ENCODE peak calls at places on chromosomes 4 and X, in five cellular contexts. G is GM23338, E is neuronal stem cell, Q is A549, J is fibroblast of lung. V is an unnamed sample.

GRCh38 chr4:181685911-181686310 is 557.3 kb upstream of the TENM3 start:
- DNase-seq in G (no peak), E (no peak), Q (no peak), J (peak), V (no peak)

GRCh38 chrX:1491851-1492349 is 39.2 kb upstream of the ASMTL start:
- DNase-seq in G (peak), E (peak), Q (peak), J (no peak), V (peak)

GRCh38 chrX:130884627-130885026 is 18.4 kb downstream of the ENOX2 start:
- DNase-seq in G (no peak), E (no peak), Q (no peak), J (no peak), V (no peak)

GRCh38 chr4:56049428-56050212 is 100.9 kb downstream of the CEP135 start:
- DNase-seq in G (peak), E (peak), Q (peak), J (peak), V (peak)

GRCh38 chr4:98508825-98509539 is 149.4 kb downstream of the TSPAN5 start:
- DNase-seq in G (no peak), E (no peak), Q (no peak), J (no peak), V (no peak)

GRCh38 chr4:65007841-65008439 is 598.7 kb upstream of the TECRL start:
- DNase-seq in G (peak), E (peak), Q (peak), J (no peak), V (peak)

GRCh38 chr4:80492761-80493160 is 157.2 kb downstream of the CFAP299 start:
- DNase-seq in G (no peak), E (no peak), Q (no peak), J (no peak), V (peak)

GRCh38 chr4:108821056-108821925 is 58.4 kb upstream of the ETNPPL start:
- DNase-seq in G (no peak), E (no peak), Q (no peak), J (peak), V (no peak)

GRCh38 chr4:166012129-166013078 is 139.4 kb downstream of the TLL1 start:
- DNase-seq in G (no peak), E (no peak), Q (no peak), J (no peak), V (peak)

GRCh38 chrX:47579537-47579936 is 2.7 kb upstream of the TIMP1 start:
- DNase-seq in G (no peak), E (no peak), Q (peak), J (peak), V (peak)

GRCh38 chrX:97238632-97239031 is 354.9 kb downstream of the RPA4 start:
- DNase-seq in G (peak), E (no peak), Q (peak), J (peak), V (peak)

GRCh38 chr4:107930821-107931774 is at the start of gene CYP2U1:
- DNase-seq in G (peak), E (peak), Q (peak), J (peak), V (peak)

GRCh38 chr4:41120297-41121217 is 93.8 kb downstream of the APBB2 start:
- DNase-seq in G (no peak), E (no peak), Q (no peak), J (peak), V (no peak)

GRCh38 chr4:15455290-15455689 is 14.4 kb upstream of the CC2D2A start:
- DNase-seq in G (no peak), E (no peak), Q (no peak), J (peak), V (no peak)

GRCh38 chr4:106486533-106486932 is 118.0 kb upstream of the GIMD1 start:
- DNase-seq in G (peak), E (no peak), Q (no peak), J (no peak), V (no peak)

GRCh38 chrX:120213438-120214265 is 37.0 kb upstream of the ZBTB33 start:
- DNase-seq in G (peak), E (peak), Q (peak), J (peak), V (peak)

GRCh38 chrX:19705196-19705769 is 182.1 kb downstream of the SH3KBP1 start:
- DNase-seq in G (no peak), E (no peak), Q (no peak), J (peak), V (no peak)

GRCh38 chr4:152679414-152680281 is at the start of gene TMEM154:
- DNase-seq in G (peak), E (peak), Q (peak), J (peak), V (peak)

GRCh38 chrX:69158166-69159040 is 6.8 kb downstream of the PJA1 start:
- DNase-seq in G (peak), E (no peak), Q (peak), J (peak), V (peak)

GRCh38 chrX:136039968-136040367 is 54.7 kb downstream of the SLC9A6 start:
- DNase-seq in G (no peak), E (no peak), Q (no peak), J (no peak), V (no peak)

GRCh38 chr4:45324381-45325111 is 598.2 kb upstream of the GNPDA2 start:
- DNase-seq in G (no peak), E (no peak), Q (no peak), J (no peak), V (no peak)

GRCh38 chr4:76748649-76749048 is 149.3 kb downstream of the SOWAHB start:
- DNase-seq in G (peak), E (no peak), Q (peak), J (peak), V (peak)

GRCh38 chr4:151991001-151991883 is 230.4 kb upstream of the GATB start:
- DNase-seq in G (no peak), E (no peak), Q (no peak), J (no peak), V (no peak)

GRCh38 chr4:140249351-140249750 is 95.4 kb upstream of the MAML3 start:
- DNase-seq in G (no peak), E (no peak), Q (no peak), J (peak), V (peak)

GRCh38 chr4:22427676-22428075 is 88.2 kb downstream of the ADGRA3 start:
- DNase-seq in G (no peak), E (no peak), Q (no peak), J (no peak), V (no peak)

GRCh38 chr4:10296730-10297129 is 160.5 kb downstream of the ZNF518B start:
- DNase-seq in G (peak), E (peak), Q (no peak), J (no peak), V (no peak)

GRCh38 chrX:67673741-67674274 is 130.0 kb downstream of the AR start:
- DNase-seq in G (no peak), E (no peak), Q (no peak), J (no peak), V (no peak)

GRCh38 chr4:41678086-41678485 is 70.4 kb downstream of the PHOX2B start:
- DNase-seq in G (no peak), E (no peak), Q (no peak), J (peak), V (no peak)

GRCh38 chr4:183541081-183542045 is 36.5 kb downstream of the ING2 start:
- DNase-seq in G (peak), E (peak), Q (no peak), J (peak), V (no peak)

GRCh38 chr4:84681488-84682274 is 98.8 kb downstream of the CDS1 start:
- DNase-seq in G (no peak), E (no peak), Q (no peak), J (peak), V (peak)

GRCh38 chrX:153423652-153424051 is 12.4 kb downstream of the ZFP92 start:
- DNase-seq in G (no peak), E (no peak), Q (no peak), J (peak), V (no peak)

GRCh38 chrX:134624046-134624430 is 34.2 kb downstream of the PLAC1 start:
- DNase-seq in G (no peak), E (no peak), Q (no peak), J (no peak), V (no peak)
- H3K4me2 ChIP-seq in G (no peak), E (no peak), Q (no peak), J (no peak), V (peak)

GRCh38 chr4:94974773-94975172 is 217.0 kb downstream of the BMPR1B start:
- DNase-seq in G (no peak), E (no peak), Q (peak), J (peak), V (peak)

GRCh38 chr4:94970650-94971049 is 212.9 kb downstream of the BMPR1B start:
- DNase-seq in G (no peak), E (no peak), Q (no peak), J (no peak), V (no peak)

GRCh38 chr4:94978904-94979303 is 221.1 kb downstream of the BMPR1B start:
- DNase-seq in G (no peak), E (no peak), Q (no peak), J (peak), V (peak)

DNA sequence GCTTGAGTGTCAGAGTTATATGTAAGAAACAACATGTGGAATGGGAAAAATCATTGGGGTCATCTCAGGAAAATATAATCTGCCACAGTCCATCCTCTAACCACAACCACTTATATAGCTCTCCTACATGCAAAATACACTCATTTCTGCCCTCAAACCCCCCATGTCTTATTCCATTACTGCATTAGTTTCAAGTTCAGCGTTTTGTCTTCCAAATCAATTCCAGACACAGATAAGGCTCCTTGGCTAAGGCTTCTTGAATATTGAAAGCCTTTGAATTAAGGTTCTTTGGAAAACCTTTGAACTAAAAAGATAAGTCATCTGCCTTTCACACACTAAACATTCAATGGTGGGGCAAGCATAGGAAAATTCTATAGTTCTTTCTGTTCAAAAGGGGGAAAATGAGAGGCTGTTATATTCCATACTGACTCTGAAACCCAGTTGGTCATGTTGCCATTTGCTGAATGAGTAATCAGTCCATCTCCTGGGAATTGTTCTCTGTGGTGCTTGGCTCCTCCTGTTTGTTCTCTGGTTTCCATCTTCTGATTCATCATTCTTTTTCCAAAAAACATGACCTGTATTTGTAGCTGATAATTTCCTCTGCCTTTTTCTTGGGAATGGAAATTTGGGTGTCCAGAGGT is 218.7 kb downstream of the BMPR1B start:
- DNase-seq in G (no peak), E (no peak), Q (peak), J (peak), V (peak)
- H3K4me2 ChIP-seq in G (no peak), E (no peak), Q (peak), J (no peak), V (peak)

GRCh38 chr4:114728426-114728825 is 129.8 kb downstream of the UGT8 start:
- DNase-seq in G (no peak), E (no peak), Q (no peak), J (no peak), V (no peak)
- H3K4me2 ChIP-seq in G (no peak), E (peak), Q (no peak), J (no peak), V (no peak)

GRCh38 chr4:184810720-184811119 is 15.0 kb downstream of the ACSL1 start:
- DNase-seq in G (no peak), E (no peak), Q (no peak), J (no peak), V (no peak)

GRCh38 chr4:184814686-184815045 is 11.1 kb downstream of the ACSL1 start:
- DNase-seq in G (no peak), E (no peak), Q (no peak), J (no peak), V (no peak)

GRCh38 chr4:184811484-184812180 is 14.1 kb downstream of the ACSL1 start:
- DNase-seq in G (no peak), E (no peak), Q (no peak), J (no peak), V (no peak)

GRCh38 chr4:184812181-184812542 is 13.6 kb downstream of the ACSL1 start:
- DNase-seq in G (no peak), E (no peak), Q (no peak), J (no peak), V (no peak)

DNA sequence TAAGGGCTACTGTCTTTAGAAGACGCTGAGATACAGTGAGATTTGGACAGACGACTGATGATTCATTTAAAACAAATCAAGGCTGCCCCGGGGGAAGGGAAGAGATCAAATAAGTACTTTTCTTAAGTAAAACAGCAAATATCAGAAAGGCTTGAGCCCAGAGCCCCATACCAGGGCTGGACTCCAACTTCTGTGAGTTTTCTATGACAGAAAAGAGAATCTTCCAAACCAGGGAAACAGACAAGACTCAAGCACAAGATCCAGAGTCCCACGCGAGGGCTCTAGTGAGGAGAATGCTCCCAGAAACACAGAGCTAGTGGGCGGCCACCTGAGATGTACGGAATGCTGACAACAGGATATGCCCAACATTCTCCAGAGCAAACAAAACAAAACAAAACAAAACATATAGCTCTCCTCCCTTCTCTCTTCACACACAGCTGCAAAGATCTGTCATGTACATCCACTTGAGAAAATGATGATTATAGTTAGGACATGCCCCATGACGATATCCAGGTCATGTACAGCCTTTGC is 13.1 kb downstream of the ACSL1 start:
- DNase-seq in G (no peak), E (no peak), Q (peak), J (peak), V (peak)
- H3K4me2 ChIP-seq in G (no peak), E (no peak), Q (peak), J (no peak), V (peak)

V was measured in PC-3.